ENCODE peak calls at places on chromosomes 16 and 17, in seven cellular contexts. S is cardiac muscle cell, W is fibroblast of lung, O is tibial artery, A is ovary, P is ascending aorta, F is hepatocyte. L is an unnamed sample.

GRCh38 chr16:85327731-85328664 is 215.7 kb upstream of the CIBAR2 start:
- DNase-seq in A (peak; percentile 36), O (no peak), F (peak; percentile 74), P (no peak), S (peak; percentile 86), W (no peak), L (no peak)

GRCh38 chr16:978403-978802 is 3.2 kb upstream of the SOX8 start:
- DNase-seq in A (no peak), S (no peak), W (no peak), F (no peak), O (no peak), P (no peak), L (no peak)

GRCh38 chr16:77273815-77274214 is 74.6 kb downstream of the SYCE1L start:
- DNase-seq in F (no peak), W (peak; percentile 81), S (no peak), A (no peak), O (no peak), P (no peak), L (no peak)

GRCh38 chr17:58249270-58250133 is 11.1 kb downstream of the LPO start:
- DNase-seq in S (peak; percentile 70), W (peak; percentile 51), O (no peak), A (peak; percentile 80), P (peak; percentile 74), F (peak; percentile 74), L (peak; percentile 82)

GRCh38 chr17:76893623-76894358 is 25.6 kb downstream of the MGAT5B start:
- DNase-seq in F (no peak), O (no peak), A (no peak), W (no peak), S (no peak), P (no peak), L (no peak)

GRCh38 chr17:39058524-39058923 is 91.3 kb upstream of the FBXO47 start:
- DNase-seq in O (no peak), P (no peak), F (no peak), S (no peak), W (no peak), A (peak; percentile 3), L (no peak)

GRCh38 chr17:20073056-20073979 is 64.2 kb downstream of the SPECC1 start:
- DNase-seq in W (peak; percentile 40), S (no peak), A (peak; percentile 60), P (peak; percentile 83), F (no peak), O (peak; percentile 88), L (no peak)

GRCh38 chr17:77164483-77165030 is 23.8 kb downstream of the SEC14L1 start:
- DNase-seq in W (no peak), F (no peak), A (no peak), P (no peak), S (no peak), O (no peak), L (no peak)

GRCh38 chr17:3754458-3755334 is 31.0 kb downstream of the HASPIN start:
- DNase-seq in W (no peak), P (no peak), F (peak; percentile 96), O (no peak), S (peak; percentile 80), A (peak; percentile 40), L (peak; percentile 95)

GRCh38 chr16:2468142-2468724 is 2.9 kb upstream of the NTN3 start:
- DNase-seq in A (peak; percentile 51), O (no peak), P (no peak), W (no peak), F (peak; percentile 48), S (peak; percentile 54), L (peak; percentile 81)

GRCh38 chr16:3961449-3961849 is 80.9 kb upstream of the CREBBP start:
- DNase-seq in F (no peak), P (no peak), W (no peak), A (no peak), S (no peak), O (no peak), L (no peak)

GRCh38 chr17:34081269-34081668 is 173.8 kb upstream of the CCL2 start:
- DNase-seq in S (peak; percentile 14), P (no peak), A (no peak), F (peak; percentile 22), O (no peak), W (no peak), L (no peak)

GRCh38 chr16:21302454-21302853 is 24.4 kb upstream of the CRYM start:
- DNase-seq in P (no peak), F (peak; percentile 25), W (peak; percentile 6), O (no peak), S (no peak), A (no peak), L (no peak)

GRCh38 chr17:66976781-66977201 is 12.3 kb downstream of the CACNG4 start:
- DNase-seq in O (no peak), P (no peak), A (no peak), W (no peak), F (no peak), S (no peak), L (no peak)

GRCh38 chr16:88500255-88500661 is 47.2 kb downstream of the ZFPM1 start:
- DNase-seq in A (no peak), W (no peak), S (no peak), F (no peak), P (no peak), O (no peak), L (no peak)

GRCh38 chr17:40347319-40348135 is 17.0 kb downstream of the GJD3 start:
- DNase-seq in O (no peak), P (no peak), F (no peak), A (peak; percentile 65), S (no peak), W (no peak), L (no peak)

GRCh38 chr17:33523577-33523981 is 230.5 kb upstream of the ASIC2 start:
- DNase-seq in S (no peak), A (no peak), O (peak; percentile 73), P (no peak), F (no peak), W (peak; percentile 10), L (no peak)

GRCh38 chr17:35930211-35931065 is at the start of gene RDM1:
- DNase-seq in S (peak; percentile 89), F (peak; percentile 85), P (peak; percentile 68), W (peak; percentile 45), A (peak; percentile 43), O (peak; percentile 72), L (peak; percentile 96)

GRCh38 chr17:28247671-28248556 is 71.1 kb upstream of the TMEM97 start:
- DNase-seq in O (no peak), S (no peak), W (no peak), A (no peak), F (no peak), P (no peak), L (no peak)

GRCh38 chr16:20851601-20852000 is 45.3 kb downstream of the REXO5 start:
- DNase-seq in O (peak; percentile 93), F (peak; percentile 75), W (peak; percentile 97), A (peak; percentile 73), S (peak; percentile 67), P (peak; percentile 95), L (peak; percentile 79)

GRCh38 chr17:81931557-81932332 is 4.2 kb upstream of the MAFG start:
- DNase-seq in O (no peak), W (no peak), F (no peak), S (no peak), P (no peak), A (no peak), L (no peak)

GRCh38 chr16:85033153-85033552 is 5.6 kb downstream of the KIAA0513 start:
- DNase-seq in A (no peak), F (no peak), S (no peak), W (no peak), P (no peak), O (no peak), L (no peak)

GRCh38 chr16:69187891-69188451 is 1.0 kb downstream of the SNTB2 start:
- DNase-seq in A (peak; percentile 45), W (peak; percentile 54), S (peak; percentile 66), P (no peak), F (peak; percentile 48), O (peak; percentile 74), L (peak; percentile 45)

GRCh38 chr17:37609170-37610040 is at the start of gene SYNRG:
- DNase-seq in F (peak; percentile 98), W (peak; percentile 95), A (peak; percentile 98), P (peak; percentile 99), O (peak; percentile 98), S (peak; percentile 97), L (peak; percentile 98)
- TF ChIP-seq CTCF in F (peak; percentile 30), W (no peak), A (no peak), P (peak; percentile 35), O (peak; percentile 37), S (peak; percentile 43), L (peak; percentile 32)

GRCh38 chr17:56756536-56756935 is 77.2 kb downstream of the C17orf67 start:
- DNase-seq in F (peak; percentile 30), W (peak; percentile 81), P (no peak), O (no peak), S (no peak), A (no peak), L (peak; percentile 55)
- H3K27ac ChIP-seq in F (no peak overlapping the region), W (peak overlapping the region; percentile 72), P (no peak overlapping the region), O (no peak overlapping the region), S (no peak overlapping the region), A (no peak overlapping the region), L (no peak overlapping the region)

GRCh38 chr16:87459027-87459426 is 33.8 kb downstream of the ZCCHC14 start:
- DNase-seq in A (no peak), W (no peak), O (no peak), F (no peak), P (no peak), S (no peak), L (no peak)
- TF ChIP-seq CTCF in A (no peak), W (no peak), O (no peak), F (no peak), P (no peak), S (no peak), L (no peak)

GRCh38 chr17:61385869-61386245 is 13.8 kb upstream of the TBX2 start:
- DNase-seq in S (no peak), W (peak; percentile 46), O (no peak), P (no peak), F (no peak), A (no peak), L (no peak)

GRCh38 chr17:61385091-61385868 is 14.4 kb upstream of the TBX2 start:
- DNase-seq in P (no peak), W (no peak), A (no peak), F (no peak), O (no peak), S (peak; percentile 23), L (no peak)

GRCh38 chr17:61382796-61383688 is 16.6 kb upstream of the TBX2 start:
- DNase-seq in S (no peak), O (no peak), P (no peak), A (no peak), W (no peak), F (no peak), L (no peak)

GRCh38 chr17:61383689-61384201 is 15.9 kb upstream of the TBX2 start:
- DNase-seq in F (no peak), O (no peak), W (peak; percentile 29), S (no peak), P (no peak), A (no peak), L (no peak)

DNA sequence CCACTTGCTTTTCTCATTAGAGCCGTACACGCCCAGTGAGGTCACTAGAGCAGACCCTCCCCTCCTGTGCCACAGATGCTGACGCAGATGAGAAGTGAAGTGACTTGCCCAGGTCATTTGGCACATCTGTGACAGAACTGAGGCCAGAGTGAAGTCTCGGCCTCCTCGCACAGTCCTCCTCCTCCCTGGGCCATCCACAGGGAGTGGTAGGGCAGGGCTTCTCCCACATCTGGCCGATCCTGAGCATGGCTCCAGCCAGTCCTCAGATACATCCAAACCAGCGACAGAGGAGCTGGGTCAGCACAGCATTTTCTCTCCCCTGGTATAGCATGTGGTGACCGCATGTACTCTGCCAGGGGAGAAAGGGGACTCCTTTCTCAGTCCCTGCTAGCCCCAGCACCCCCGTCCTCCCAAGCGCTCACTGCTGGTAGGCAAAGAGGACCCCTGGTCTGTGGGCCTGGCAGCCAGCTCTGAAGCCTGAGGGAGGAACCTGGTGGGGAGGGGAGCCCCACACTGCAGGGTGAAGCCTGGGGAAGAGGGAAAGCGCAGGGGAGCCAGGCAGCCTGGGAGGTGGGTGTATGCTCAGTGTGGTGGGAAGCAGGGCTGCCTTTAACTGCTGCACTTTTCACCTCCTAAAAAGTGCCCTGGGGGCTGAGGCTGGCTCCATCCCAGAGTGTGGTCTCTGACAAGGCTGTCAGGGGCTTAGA is 15.1 kb upstream of the TBX2 start:
- DNase-seq in W (no peak), S (no peak), F (peak; percentile 68), O (no peak), P (no peak), A (no peak), L (no peak)
- H3K27ac ChIP-seq in W (no peak overlapping the region), S (peak overlapping the region; percentile 15), F (peak overlapping the region; percentile 74), O (no peak overlapping the region), P (no peak overlapping the region), A (no peak overlapping the region), L (no peak overlapping the region)